ENCODE peak calls at places on chromosomes 2 and 18, in seven cellular contexts. One of them, this sample, is unnamed. For H3K9me3, the result is how much of the 10 kb centered on the place peaks cover.

GRCh38 chr2:41409328-41409727 is 638.5 kb upstream of the PKDCC start:
- DNase-seq in lung: no peak
- DNase-seq in spleen: no peak
- DNase-seq in right atrium auricular region: no peak
- DNase-seq in upper lobe of left lung: no peak
- DNase-seq in PC-3: peak
- DNase-seq in Caco-2: no peak
- DNase-seq in this sample: no peak

GRCh38 chr18:7873316-7873715 is 306.2 kb downstream of the PTPRM start:
- DNase-seq in lung: no peak
- DNase-seq in spleen: no peak
- DNase-seq in right atrium auricular region: no peak
- DNase-seq in upper lobe of left lung: no peak
- DNase-seq in PC-3: no peak
- DNase-seq in Caco-2: no peak
- DNase-seq in this sample: no peak

GRCh38 chr2:214593723-214594122 is 182.9 kb downstream of the VWC2L start:
- DNase-seq in lung: no peak
- DNase-seq in spleen: no peak
- DNase-seq in right atrium auricular region: no peak
- DNase-seq in upper lobe of left lung: no peak
- DNase-seq in PC-3: peak
- DNase-seq in Caco-2: peak
- DNase-seq in this sample: no peak

GRCh38 chr18:22703883-22704626 is 229.1 kb upstream of the RBBP8 start:
- DNase-seq in lung: no peak
- DNase-seq in spleen: no peak
- DNase-seq in right atrium auricular region: no peak
- DNase-seq in upper lobe of left lung: no peak
- DNase-seq in PC-3: peak
- DNase-seq in Caco-2: no peak
- DNase-seq in this sample: no peak

GRCh38 chr2:58484201-58484600 is 243.1 kb upstream of the FANCL start:
- DNase-seq in lung: no peak
- DNase-seq in spleen: no peak
- DNase-seq in right atrium auricular region: no peak
- DNase-seq in upper lobe of left lung: no peak
- DNase-seq in PC-3: peak
- DNase-seq in Caco-2: no peak
- DNase-seq in this sample: no peak

GRCh38 chr2:239537633-239538356 is 137.0 kb upstream of the HDAC4 start:
- DNase-seq in lung: no peak
- DNase-seq in spleen: peak
- DNase-seq in right atrium auricular region: no peak
- DNase-seq in upper lobe of left lung: no peak
- DNase-seq in PC-3: no peak
- DNase-seq in Caco-2: no peak
- DNase-seq in this sample: no peak

GRCh38 chr2:73830871-73831401 is 2.2 kb downstream of the STAMBP start:
- DNase-seq in lung: no peak
- DNase-seq in spleen: no peak
- DNase-seq in right atrium auricular region: no peak
- DNase-seq in upper lobe of left lung: no peak
- DNase-seq in PC-3: peak
- DNase-seq in Caco-2: no peak
- DNase-seq in this sample: no peak

GRCh38 chr2:240732911-240733622 is 41.4 kb downstream of the AQP12A start:
- DNase-seq in lung: no peak
- DNase-seq in spleen: no peak
- DNase-seq in right atrium auricular region: no peak
- DNase-seq in upper lobe of left lung: peak
- DNase-seq in PC-3: no peak
- DNase-seq in Caco-2: no peak
- DNase-seq in this sample: no peak

GRCh38 chr2:239275037-239275685 is 125.7 kb downstream of the HDAC4 start:
- DNase-seq in lung: peak
- DNase-seq in spleen: peak
- DNase-seq in right atrium auricular region: peak
- DNase-seq in upper lobe of left lung: peak
- DNase-seq in PC-3: peak
- DNase-seq in Caco-2: no peak
- DNase-seq in this sample: peak

GRCh38 chr2:149331023-149331400 is 625 bp downstream of the LYPD6 start:
- DNase-seq in lung: no peak
- DNase-seq in spleen: no peak
- DNase-seq in right atrium auricular region: no peak
- DNase-seq in upper lobe of left lung: peak
- DNase-seq in PC-3: no peak
- DNase-seq in Caco-2: no peak
- DNase-seq in this sample: no peak

GRCh38 chr2:149330127-149331022 is at the start of gene LYPD6:
- DNase-seq in lung: peak
- DNase-seq in spleen: no peak
- DNase-seq in right atrium auricular region: peak
- DNase-seq in upper lobe of left lung: peak
- DNase-seq in PC-3: peak
- DNase-seq in Caco-2: peak
- DNase-seq in this sample: no peak

GRCh38 chr2:149332364-149332763 is 2.0 kb downstream of the LYPD6 start:
- DNase-seq in lung: no peak
- DNase-seq in spleen: no peak
- DNase-seq in right atrium auricular region: no peak
- DNase-seq in upper lobe of left lung: no peak
- DNase-seq in PC-3: no peak
- DNase-seq in Caco-2: no peak
- DNase-seq in this sample: no peak

GRCh38 chr2:149329470-149330126 is 789 bp upstream of the LYPD6 start:
- DNase-seq in lung: peak
- DNase-seq in spleen: no peak
- DNase-seq in right atrium auricular region: peak
- DNase-seq in upper lobe of left lung: peak
- DNase-seq in PC-3: peak
- DNase-seq in Caco-2: peak
- DNase-seq in this sample: no peak

DNA sequence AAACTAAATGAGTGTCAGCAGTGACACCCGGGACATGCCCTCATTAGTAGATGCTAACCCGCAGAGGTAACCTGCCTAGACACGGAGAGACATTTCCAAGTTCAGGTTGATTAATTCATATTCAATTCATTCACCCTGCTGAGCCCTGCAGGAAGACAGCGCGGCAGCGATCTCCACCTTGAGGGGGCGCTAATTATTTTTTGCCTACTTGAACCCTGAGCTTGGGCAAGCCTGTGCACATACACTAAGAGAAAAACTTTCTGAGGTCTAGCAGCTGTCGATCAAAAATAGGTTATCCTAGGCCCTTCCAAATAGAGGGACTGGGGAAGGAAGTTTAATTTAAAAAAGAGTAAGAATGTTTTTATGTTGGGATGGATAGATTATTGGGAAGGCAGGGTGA is 1.3 kb upstream of the LYPD6 start:
- DNase-seq in lung: no peak
- DNase-seq in spleen: no peak
- DNase-seq in right atrium auricular region: no peak
- DNase-seq in upper lobe of left lung: no peak
- DNase-seq in PC-3: peak
- DNase-seq in Caco-2: no peak
- DNase-seq in this sample: no peak
- TF ChIP-seq CTCF in lung: no peak
- TF ChIP-seq CTCF in spleen: no peak
- TF ChIP-seq CTCF in right atrium auricular region: no peak
- TF ChIP-seq CTCF in upper lobe of left lung: no peak
- TF ChIP-seq CTCF in PC-3: peak
- TF ChIP-seq CTCF in Caco-2: peak
- TF ChIP-seq CTCF in this sample: no peak

GRCh38 chr2:166373539-166373938 is 2.2 kb downstream of the SCN9A start:
- DNase-seq in lung: no peak
- DNase-seq in spleen: no peak
- DNase-seq in right atrium auricular region: no peak
- DNase-seq in upper lobe of left lung: no peak
- DNase-seq in PC-3: no peak
- DNase-seq in Caco-2: no peak
- DNase-seq in this sample: no peak
- H3K9me3 ChIP-seq in lung: under half
- H3K9me3 ChIP-seq in spleen: under half
- H3K9me3 ChIP-seq in right atrium auricular region: under half
- H3K9me3 ChIP-seq in upper lobe of left lung: under half
- H3K9me3 ChIP-seq in PC-3: under half
- H3K9me3 ChIP-seq in Caco-2: under half
- H3K9me3 ChIP-seq in this sample: under half

GRCh38 chr2:198662916-198663315 is 794.8 kb downstream of the SATB2 start:
- DNase-seq in lung: no peak
- DNase-seq in spleen: no peak
- DNase-seq in right atrium auricular region: no peak
- DNase-seq in upper lobe of left lung: no peak
- DNase-seq in PC-3: no peak
- DNase-seq in Caco-2: no peak
- DNase-seq in this sample: no peak

GRCh38 chr2:198660491-198660890 is 797.2 kb downstream of the SATB2 start:
- DNase-seq in lung: no peak
- DNase-seq in spleen: no peak
- DNase-seq in right atrium auricular region: no peak
- DNase-seq in upper lobe of left lung: no peak
- DNase-seq in PC-3: no peak
- DNase-seq in Caco-2: no peak
- DNase-seq in this sample: no peak

GRCh38 chr2:198656869-198657268 is 800.9 kb downstream of the SATB2 start:
- DNase-seq in lung: no peak
- DNase-seq in spleen: no peak
- DNase-seq in right atrium auricular region: no peak
- DNase-seq in upper lobe of left lung: no peak
- DNase-seq in PC-3: no peak
- DNase-seq in Caco-2: no peak
- DNase-seq in this sample: no peak

GRCh38 chr2:198659471-198659870 is 798.3 kb downstream of the SATB2 start:
- DNase-seq in lung: no peak
- DNase-seq in spleen: no peak
- DNase-seq in right atrium auricular region: no peak
- DNase-seq in upper lobe of left lung: no peak
- DNase-seq in PC-3: no peak
- DNase-seq in Caco-2: no peak
- DNase-seq in this sample: no peak

GRCh38 chr2:198657520-198658121 is 800.1 kb downstream of the SATB2 start:
- DNase-seq in lung: no peak
- DNase-seq in spleen: no peak
- DNase-seq in right atrium auricular region: no peak
- DNase-seq in upper lobe of left lung: no peak
- DNase-seq in PC-3: peak
- DNase-seq in Caco-2: no peak
- DNase-seq in this sample: no peak
- TF ChIP-seq CTCF in lung: no peak
- TF ChIP-seq CTCF in spleen: no peak
- TF ChIP-seq CTCF in right atrium auricular region: peak
- TF ChIP-seq CTCF in upper lobe of left lung: no peak
- TF ChIP-seq CTCF in PC-3: peak
- TF ChIP-seq CTCF in Caco-2: peak
- TF ChIP-seq CTCF in this sample: no peak

DNA sequence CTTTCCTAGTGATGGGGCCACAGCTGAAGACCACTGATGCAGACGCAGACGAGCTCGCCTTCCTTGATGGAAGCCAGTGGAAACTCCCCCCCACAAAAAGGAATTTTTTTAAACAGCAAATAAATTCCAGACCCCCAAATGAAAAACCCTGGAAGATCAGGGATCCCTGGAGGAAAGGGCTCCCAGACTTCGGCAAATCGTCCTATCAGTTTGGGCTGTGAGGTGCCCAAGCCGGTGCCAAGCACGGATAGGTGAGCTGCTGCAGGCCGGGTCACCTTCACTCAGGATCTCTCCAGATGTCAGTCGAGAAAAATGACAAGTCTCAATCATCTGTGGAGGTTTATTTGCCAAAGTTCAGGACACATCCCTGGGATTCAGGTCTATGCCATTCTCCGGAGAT is 42.0 kb downstream of the RTP5 start:
- DNase-seq in lung: no peak
- DNase-seq in spleen: peak
- DNase-seq in right atrium auricular region: no peak
- DNase-seq in upper lobe of left lung: no peak
- DNase-seq in PC-3: no peak
- DNase-seq in Caco-2: no peak
- DNase-seq in this sample: peak
- H3K9me3 ChIP-seq in lung: under half
- H3K9me3 ChIP-seq in spleen: under half
- H3K9me3 ChIP-seq in right atrium auricular region: under half
- H3K9me3 ChIP-seq in upper lobe of left lung: under half
- H3K9me3 ChIP-seq in PC-3: under half
- H3K9me3 ChIP-seq in Caco-2: under half
- H3K9me3 ChIP-seq in this sample: under half

GRCh38 chr18:79523221-79523737 is 127.5 kb downstream of the NFATC1 start:
- DNase-seq in lung: no peak
- DNase-seq in spleen: peak
- DNase-seq in right atrium auricular region: peak
- DNase-seq in upper lobe of left lung: no peak
- DNase-seq in PC-3: no peak
- DNase-seq in Caco-2: no peak
- DNase-seq in this sample: peak
- TF ChIP-seq CTCF in lung: no peak
- TF ChIP-seq CTCF in spleen: no peak
- TF ChIP-seq CTCF in right atrium auricular region: no peak
- TF ChIP-seq CTCF in upper lobe of left lung: no peak
- TF ChIP-seq CTCF in PC-3: no peak
- TF ChIP-seq CTCF in Caco-2: no peak
- TF ChIP-seq CTCF in this sample: no peak

GRCh38 chr2:28399289-28399688 is 6.6 kb downstream of the FOSL2 start:
- DNase-seq in lung: no peak
- DNase-seq in spleen: no peak
- DNase-seq in right atrium auricular region: no peak
- DNase-seq in upper lobe of left lung: no peak
- DNase-seq in PC-3: no peak
- DNase-seq in Caco-2: no peak
- DNase-seq in this sample: no peak

GRCh38 chr2:28400434-28400833 is 7.8 kb downstream of the FOSL2 start:
- DNase-seq in lung: no peak
- DNase-seq in spleen: no peak
- DNase-seq in right atrium auricular region: no peak
- DNase-seq in upper lobe of left lung: no peak
- DNase-seq in PC-3: no peak
- DNase-seq in Caco-2: no peak
- DNase-seq in this sample: no peak

GRCh38 chr2:28401411-28401810 is 8.8 kb downstream of the FOSL2 start:
- DNase-seq in lung: no peak
- DNase-seq in spleen: no peak
- DNase-seq in right atrium auricular region: no peak
- DNase-seq in upper lobe of left lung: no peak
- DNase-seq in PC-3: no peak
- DNase-seq in Caco-2: no peak
- DNase-seq in this sample: no peak

GRCh38 chr2:28400921-28401320 is 8.3 kb downstream of the FOSL2 start:
- DNase-seq in lung: no peak
- DNase-seq in spleen: no peak
- DNase-seq in right atrium auricular region: no peak
- DNase-seq in upper lobe of left lung: no peak
- DNase-seq in PC-3: no peak
- DNase-seq in Caco-2: no peak
- DNase-seq in this sample: no peak

DNA sequence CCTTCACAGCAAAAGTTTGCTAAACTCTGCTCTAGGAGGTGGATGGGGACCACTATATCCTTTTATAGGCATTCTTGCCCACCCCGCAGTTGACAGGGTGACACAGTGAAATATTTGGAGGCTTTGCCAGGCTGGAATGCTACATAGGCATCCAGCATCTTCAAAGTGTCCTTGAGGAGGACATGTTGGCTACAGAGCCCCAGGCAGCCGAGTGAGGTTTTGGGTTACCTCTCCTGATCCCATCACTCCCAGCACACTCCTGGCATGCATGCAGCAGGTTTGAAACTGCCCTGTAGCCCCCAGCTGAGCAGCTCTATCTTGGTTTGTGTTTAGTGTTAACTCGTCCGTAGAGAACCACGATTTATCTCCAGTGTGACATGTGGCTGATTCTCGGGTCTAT is 7.3 kb downstream of the FOSL2 start:
- DNase-seq in lung: no peak
- DNase-seq in spleen: peak
- DNase-seq in right atrium auricular region: no peak
- DNase-seq in upper lobe of left lung: no peak
- DNase-seq in PC-3: no peak
- DNase-seq in Caco-2: no peak
- DNase-seq in this sample: no peak
- H3K9me3 ChIP-seq in lung: under half
- H3K9me3 ChIP-seq in spleen: under half
- H3K9me3 ChIP-seq in right atrium auricular region: under half
- H3K9me3 ChIP-seq in upper lobe of left lung: under half
- H3K9me3 ChIP-seq in PC-3: under half
- H3K9me3 ChIP-seq in Caco-2: under half
- H3K9me3 ChIP-seq in this sample: under half

This sample was measured in CD8-positive, alpha-beta T cell.